ENCODE peak calls at places on chromosome 22, in six cellular contexts. One of them, this sample, is unnamed.
A peak's percentile ranks its signal among the peaks of the same experiment; 100 is the strongest.

GRCh38 chr22:39024923-39025322 is 4.0 kb downstream of the APOBEC3D start:
- DNase-seq in fibroblast of lung: no peak
- DNase-seq in A673: no peak
- DNase-seq in CD8-positive, alpha-beta T cell: peak; percentile 38
- DNase-seq in fibroblast of mammary gland: no peak
- DNase-seq in lower lobe of right lung: no peak
- DNase-seq in this sample: no peak

GRCh38 chr22:16824718-16825687 is at the start of gene XKR3:
- DNase-seq in fibroblast of mammary gland: peak; percentile 74
- DNase-seq in fibroblast of lung: no peak
- DNase-seq in lower lobe of right lung: no peak
- DNase-seq in CD8-positive, alpha-beta T cell: no peak
- DNase-seq in A673: no peak
- DNase-seq in this sample: peak; percentile 79

GRCh38 chr22:39907605-39908097 is 6.8 kb downstream of the GRAP2 start:
- DNase-seq in A673: no peak
- DNase-seq in fibroblast of lung: no peak
- DNase-seq in fibroblast of mammary gland: no peak
- DNase-seq in lower lobe of right lung: no peak
- DNase-seq in CD8-positive, alpha-beta T cell: no peak
- DNase-seq in this sample: no peak

GRCh38 chr22:26330971-26331625 is 98.0 kb upstream of the ASPHD2 start:
- DNase-seq in lower lobe of right lung: no peak
- DNase-seq in CD8-positive, alpha-beta T cell: peak; percentile 46
- DNase-seq in fibroblast of mammary gland: peak; percentile 46
- DNase-seq in fibroblast of lung: peak; percentile 26
- DNase-seq in A673: peak; percentile 53
- DNase-seq in this sample: peak; percentile 50

GRCh38 chr22:39514373-39514973 is 5.9 kb upstream of the ATF4 start:
- DNase-seq in A673: peak; percentile 68
- DNase-seq in fibroblast of mammary gland: peak; percentile 44
- DNase-seq in lower lobe of right lung: peak; percentile 69
- DNase-seq in CD8-positive, alpha-beta T cell: peak; percentile 51
- DNase-seq in fibroblast of lung: no peak
- DNase-seq in this sample: peak; percentile 59

GRCh38 chr22:26327306-26327705 is 101.8 kb upstream of the ASPHD2 start:
- DNase-seq in fibroblast of mammary gland: no peak
- DNase-seq in CD8-positive, alpha-beta T cell: no peak
- DNase-seq in A673: no peak
- DNase-seq in fibroblast of lung: no peak
- DNase-seq in lower lobe of right lung: no peak
- DNase-seq in this sample: no peak

GRCh38 chr22:45134313-45134712 is 29.4 kb upstream of the NUP50 start:
- DNase-seq in fibroblast of lung: no peak
- DNase-seq in lower lobe of right lung: no peak
- DNase-seq in CD8-positive, alpha-beta T cell: no peak
- DNase-seq in fibroblast of mammary gland: no peak
- DNase-seq in A673: no peak
- DNase-seq in this sample: no peak

GRCh38 chr22:39556970-39557811 is 13.4 kb upstream of the CACNA1I start:
- DNase-seq in fibroblast of lung: peak; percentile 18
- DNase-seq in lower lobe of right lung: no peak
- DNase-seq in CD8-positive, alpha-beta T cell: peak; percentile 58
- DNase-seq in A673: peak; percentile 49
- DNase-seq in fibroblast of mammary gland: peak; percentile 6
- DNase-seq in this sample: no peak

GRCh38 chr22:16963189-16963945 is 44.7 kb downstream of the GAB4 start:
- DNase-seq in fibroblast of lung: no peak
- DNase-seq in lower lobe of right lung: no peak
- DNase-seq in CD8-positive, alpha-beta T cell: no peak
- DNase-seq in fibroblast of mammary gland: no peak
- DNase-seq in A673: no peak
- DNase-seq in this sample: no peak

GRCh38 chr22:46259374-46259773 is 3.8 kb downstream of the PKDREJ start:
- DNase-seq in fibroblast of mammary gland: no peak
- DNase-seq in A673: peak; percentile 22
- DNase-seq in CD8-positive, alpha-beta T cell: no peak
- DNase-seq in fibroblast of lung: no peak
- DNase-seq in lower lobe of right lung: no peak
- DNase-seq in this sample: peak; percentile 39

GRCh38 chr22:46267431-46268279 is at the start of gene TTC38:
- DNase-seq in fibroblast of lung: peak; percentile 78
- DNase-seq in CD8-positive, alpha-beta T cell: no peak
- DNase-seq in lower lobe of right lung: peak; percentile 95
- DNase-seq in A673: peak; percentile 61
- DNase-seq in fibroblast of mammary gland: peak; percentile 63
- DNase-seq in this sample: peak; percentile 87

GRCh38 chr22:46260038-46260437 is 3.1 kb downstream of the PKDREJ start:
- DNase-seq in fibroblast of mammary gland: no peak
- DNase-seq in lower lobe of right lung: no peak
- DNase-seq in CD8-positive, alpha-beta T cell: no peak
- DNase-seq in fibroblast of lung: no peak
- DNase-seq in A673: no peak
- DNase-seq in this sample: no peak

GRCh38 chr22:46263208-46263575 is at the start of gene PKDREJ:
- DNase-seq in lower lobe of right lung: no peak
- DNase-seq in fibroblast of mammary gland: no peak
- DNase-seq in A673: no peak
- DNase-seq in fibroblast of lung: no peak
- DNase-seq in CD8-positive, alpha-beta T cell: no peak
- DNase-seq in this sample: no peak

GRCh38 chr22:46262449-46263207 is 515 bp downstream of the PKDREJ start:
- DNase-seq in fibroblast of mammary gland: peak; percentile 65
- DNase-seq in A673: no peak
- DNase-seq in CD8-positive, alpha-beta T cell: no peak
- DNase-seq in fibroblast of lung: peak; percentile 60
- DNase-seq in lower lobe of right lung: peak; percentile 84
- DNase-seq in this sample: no peak
- H3K4me3 ChIP-seq in fibroblast of mammary gland: no peak overlapping the region
- H3K4me3 ChIP-seq in A673: no peak overlapping the region
- H3K4me3 ChIP-seq in CD8-positive, alpha-beta T cell: no peak overlapping the region
- H3K4me3 ChIP-seq in fibroblast of lung: no peak overlapping the region
- H3K4me3 ChIP-seq in lower lobe of right lung: peak overlapping the region; percentile 32
- H3K4me3 ChIP-seq in this sample: no peak overlapping the region

GRCh38 chr22:29310863-29311339 is 4.5 kb downstream of the GAS2L1 start:
- DNase-seq in fibroblast of lung: peak; percentile 97
- DNase-seq in lower lobe of right lung: peak; percentile 95
- DNase-seq in CD8-positive, alpha-beta T cell: peak; percentile 41
- DNase-seq in fibroblast of mammary gland: peak; percentile 96
- DNase-seq in A673: peak; percentile 92
- DNase-seq in this sample: peak; percentile 86

GRCh38 chr22:29308148-29308790 is 1.8 kb downstream of the GAS2L1 start:
- DNase-seq in lower lobe of right lung: no peak
- DNase-seq in fibroblast of lung: no peak
- DNase-seq in CD8-positive, alpha-beta T cell: no peak
- DNase-seq in A673: no peak
- DNase-seq in fibroblast of mammary gland: no peak
- DNase-seq in this sample: no peak

GRCh38 chr22:29310065-29310862 is 3.8 kb downstream of the GAS2L1 start:
- DNase-seq in lower lobe of right lung: no peak
- DNase-seq in A673: no peak
- DNase-seq in fibroblast of lung: no peak
- DNase-seq in fibroblast of mammary gland: no peak
- DNase-seq in CD8-positive, alpha-beta T cell: no peak
- DNase-seq in this sample: no peak

GRCh38 chr22:29308791-29309262 is 2.4 kb downstream of the GAS2L1 start:
- DNase-seq in fibroblast of lung: peak; percentile 39
- DNase-seq in CD8-positive, alpha-beta T cell: peak; percentile 42
- DNase-seq in lower lobe of right lung: no peak
- DNase-seq in A673: no peak
- DNase-seq in fibroblast of mammary gland: peak; percentile 64
- DNase-seq in this sample: peak; percentile 88

DNA sequence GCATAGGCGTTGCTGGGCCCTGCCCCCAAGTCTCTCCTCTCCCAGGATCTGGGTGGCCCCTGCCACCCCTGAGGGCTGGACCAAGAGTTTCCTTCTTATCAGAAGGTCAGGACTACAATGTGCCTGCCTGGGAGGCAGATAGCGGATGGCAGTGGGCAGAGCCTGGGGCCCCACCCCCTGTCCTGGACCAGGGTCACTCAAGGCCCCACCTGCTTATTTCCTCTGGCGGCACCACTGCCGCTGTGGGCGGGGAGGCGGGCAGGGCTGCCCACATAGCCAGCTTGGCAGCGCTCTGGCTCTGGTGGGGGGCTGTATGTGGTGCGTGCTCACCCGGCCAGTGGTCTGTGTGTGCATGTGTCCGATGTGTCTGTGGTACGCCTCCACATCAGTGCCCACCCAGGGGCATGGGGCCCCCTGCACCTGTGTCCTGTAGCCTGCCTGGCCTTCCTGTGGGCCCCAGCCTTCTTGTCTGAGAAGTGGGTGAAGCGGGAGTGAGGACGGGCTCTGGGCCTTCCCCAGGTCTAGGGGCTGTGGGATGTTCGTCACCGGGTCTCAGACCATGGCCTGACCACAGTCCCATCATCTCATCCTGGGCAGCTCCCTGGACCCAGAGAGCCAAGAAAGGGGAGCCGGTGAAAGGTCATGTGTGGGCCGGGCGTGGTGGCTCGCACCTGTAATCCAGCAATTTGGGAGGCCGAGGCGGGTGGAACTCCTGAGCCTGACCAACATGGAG is 3.0 kb downstream of the GAS2L1 start:
- DNase-seq in fibroblast of lung: no peak
- DNase-seq in fibroblast of mammary gland: no peak
- DNase-seq in lower lobe of right lung: peak; percentile 62
- DNase-seq in CD8-positive, alpha-beta T cell: no peak
- DNase-seq in A673: no peak
- DNase-seq in this sample: peak; percentile 33
- H3K4me3 ChIP-seq in fibroblast of lung: no peak overlapping the region
- H3K4me3 ChIP-seq in fibroblast of mammary gland: no peak overlapping the region
- H3K4me3 ChIP-seq in lower lobe of right lung: peak overlapping the region; percentile 91
- H3K4me3 ChIP-seq in CD8-positive, alpha-beta T cell: no peak overlapping the region
- H3K4me3 ChIP-seq in A673: no peak overlapping the region
- H3K4me3 ChIP-seq in this sample: peak overlapping the region; percentile 36

GRCh38 chr22:27632451-27633295 is 168.9 kb downstream of the MN1 start:
- DNase-seq in CD8-positive, alpha-beta T cell: no peak
- DNase-seq in lower lobe of right lung: no peak
- DNase-seq in fibroblast of lung: no peak
- DNase-seq in fibroblast of mammary gland: no peak
- DNase-seq in A673: no peak
- DNase-seq in this sample: no peak

GRCh38 chr22:27635852-27636251 is 165.7 kb downstream of the MN1 start:
- DNase-seq in fibroblast of lung: no peak
- DNase-seq in A673: no peak
- DNase-seq in lower lobe of right lung: no peak
- DNase-seq in fibroblast of mammary gland: no peak
- DNase-seq in CD8-positive, alpha-beta T cell: no peak
- DNase-seq in this sample: no peak

GRCh38 chr22:27633296-27633871 is 168.2 kb downstream of the MN1 start:
- DNase-seq in CD8-positive, alpha-beta T cell: no peak
- DNase-seq in A673: no peak
- DNase-seq in lower lobe of right lung: no peak
- DNase-seq in fibroblast of lung: no peak
- DNase-seq in fibroblast of mammary gland: no peak
- DNase-seq in this sample: no peak

GRCh38 chr22:27635435-27635834 is 166.1 kb downstream of the MN1 start:
- DNase-seq in lower lobe of right lung: no peak
- DNase-seq in fibroblast of mammary gland: no peak
- DNase-seq in fibroblast of lung: no peak
- DNase-seq in CD8-positive, alpha-beta T cell: no peak
- DNase-seq in A673: no peak
- DNase-seq in this sample: no peak

DNA sequence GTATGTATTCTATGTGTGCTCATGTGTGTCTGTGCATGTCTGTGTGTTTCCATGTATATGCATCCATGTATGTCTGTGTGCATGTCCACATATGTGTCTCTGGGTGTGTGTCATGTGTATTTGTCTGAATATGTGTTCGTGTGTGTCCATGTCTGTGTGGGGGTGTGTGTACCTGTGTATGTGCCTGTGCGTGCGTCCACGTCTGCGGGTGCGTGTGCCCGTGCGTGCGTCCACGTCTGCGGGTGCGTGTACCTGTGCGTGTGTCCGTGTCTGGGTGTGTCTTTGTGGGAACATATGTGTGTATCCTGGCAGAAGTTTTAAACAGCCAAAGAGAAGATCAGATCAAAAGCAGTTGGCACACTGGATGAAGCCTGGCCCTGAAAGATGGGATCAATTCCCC is 167.5 kb downstream of the MN1 start:
- DNase-seq in CD8-positive, alpha-beta T cell: no peak
- DNase-seq in A673: no peak
- DNase-seq in fibroblast of mammary gland: no peak
- DNase-seq in fibroblast of lung: no peak
- DNase-seq in lower lobe of right lung: no peak
- DNase-seq in this sample: no peak
- H3K4me3 ChIP-seq in CD8-positive, alpha-beta T cell: no peak overlapping the region
- H3K4me3 ChIP-seq in A673: no peak overlapping the region
- H3K4me3 ChIP-seq in fibroblast of mammary gland: no peak overlapping the region
- H3K4me3 ChIP-seq in fibroblast of lung: no peak overlapping the region
- H3K4me3 ChIP-seq in lower lobe of right lung: no peak overlapping the region
- H3K4me3 ChIP-seq in this sample: no peak overlapping the region

GRCh38 chr22:21568207-21569075 is 927 bp downstream of the UBE2L3 start:
- DNase-seq in CD8-positive, alpha-beta T cell: peak; percentile 26
- DNase-seq in A673: peak; percentile 39
- DNase-seq in fibroblast of mammary gland: no peak
- DNase-seq in lower lobe of right lung: no peak
- DNase-seq in fibroblast of lung: peak; percentile 28
- DNase-seq in this sample: peak; percentile 57
- H3K4me3 ChIP-seq in CD8-positive, alpha-beta T cell: peak overlapping the region; percentile 79
- H3K4me3 ChIP-seq in A673: peak overlapping the region; percentile 97
- H3K4me3 ChIP-seq in fibroblast of mammary gland: peak overlapping the region; percentile 92
- H3K4me3 ChIP-seq in lower lobe of right lung: peak overlapping the region; percentile 95
- H3K4me3 ChIP-seq in fibroblast of lung: peak overlapping the region; percentile 73
- H3K4me3 ChIP-seq in this sample: peak overlapping the region; percentile 91

DNA sequence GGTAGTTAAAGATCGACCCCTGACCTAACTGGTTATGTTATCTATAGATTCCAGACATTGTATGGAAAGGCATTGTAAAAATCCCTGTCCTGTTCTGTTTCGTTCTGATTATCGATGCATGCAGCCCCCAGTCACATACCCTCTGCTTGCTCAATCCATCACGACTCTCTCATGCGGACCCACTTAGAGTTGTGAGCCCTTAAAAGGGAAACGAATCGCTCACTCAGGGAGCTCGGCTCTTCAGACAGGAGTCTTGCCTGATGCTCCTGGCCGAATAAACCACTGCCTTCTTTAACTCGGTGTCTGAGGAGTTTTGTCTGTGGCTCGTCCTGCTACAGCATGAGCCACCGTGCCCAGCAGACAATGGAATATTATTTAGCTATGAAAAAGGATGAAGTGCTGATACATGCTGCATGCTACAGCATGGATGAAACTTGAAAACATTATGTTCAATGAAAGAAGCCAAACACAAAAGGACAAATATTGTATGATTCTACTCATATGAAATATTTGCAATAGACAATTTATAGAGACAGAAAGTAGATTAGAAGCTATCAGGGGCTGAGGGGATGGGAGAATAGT is 12.0 kb upstream of the LGALS2 start:
- DNase-seq in fibroblast of lung: no peak
- DNase-seq in lower lobe of right lung: no peak
- DNase-seq in CD8-positive, alpha-beta T cell: no peak
- DNase-seq in fibroblast of mammary gland: no peak
- DNase-seq in A673: no peak
- DNase-seq in this sample: no peak
- H3K4me3 ChIP-seq in fibroblast of lung: no peak overlapping the region
- H3K4me3 ChIP-seq in lower lobe of right lung: peak overlapping the region; percentile 3
- H3K4me3 ChIP-seq in CD8-positive, alpha-beta T cell: peak overlapping the region; percentile 15
- H3K4me3 ChIP-seq in fibroblast of mammary gland: no peak overlapping the region
- H3K4me3 ChIP-seq in A673: peak overlapping the region; percentile 22
- H3K4me3 ChIP-seq in this sample: no peak overlapping the region

GRCh38 chr22:43861529-43861928 is 784 bp downstream of the SULT4A1 start:
- DNase-seq in CD8-positive, alpha-beta T cell: no peak
- DNase-seq in fibroblast of lung: peak; percentile 57
- DNase-seq in A673: no peak
- DNase-seq in lower lobe of right lung: no peak
- DNase-seq in fibroblast of mammary gland: peak; percentile 19
- DNase-seq in this sample: no peak
- H3K4me3 ChIP-seq in CD8-positive, alpha-beta T cell: no peak overlapping the region
- H3K4me3 ChIP-seq in fibroblast of lung: no peak overlapping the region
- H3K4me3 ChIP-seq in A673: no peak overlapping the region
- H3K4me3 ChIP-seq in lower lobe of right lung: no peak overlapping the region
- H3K4me3 ChIP-seq in fibroblast of mammary gland: no peak overlapping the region
- H3K4me3 ChIP-seq in this sample: no peak overlapping the region

This sample was measured in NB4.